ENCODE peak calls at places on chromosomes 2 and 18, in five cellular contexts. B is GM23248, F is body of pancreas, J is fibroblast of lung, C is BJ. G is an unnamed sample. For H3K36me3, the result is how much of the 10 kb centered on the place peaks cover.

GRCh38 chr2:125730921-125731320 is 925.0 kb upstream of the GYPC start:
- DNase-seq in J (no peak), B (no peak), C (no peak), F (no peak), G (no peak)

GRCh38 chr2:42300527-42300926 is 60.5 kb downstream of the COX7A2L start:
- DNase-seq in F (no peak), C (no peak), B (no peak), J (no peak), G (no peak)

GRCh38 chr2:183950673-183951072 is 647.7 kb upstream of the ZNF804A start:
- DNase-seq in J (peak), C (no peak), B (no peak), F (no peak), G (no peak)

GRCh38 chr2:127175821-127176354 is 44.2 kb downstream of the CYP27C1 start:
- DNase-seq in C (peak), B (peak), F (no peak), J (peak), G (no peak)

GRCh38 chr2:23491622-23492336 is 106.8 kb downstream of the KLHL29 start:
- DNase-seq in J (no peak), F (no peak), C (no peak), B (no peak), G (no peak)

GRCh38 chr18:57052759-57053158 is 94.1 kb upstream of the BOD1L2 start:
- DNase-seq in C (no peak), F (no peak), B (no peak), J (no peak), G (no peak)

GRCh38 chr2:127416486-127417001 is 1.7 kb upstream of the PROC start:
- DNase-seq in C (no peak), F (no peak), B (no peak), J (no peak), G (peak)

GRCh38 chr2:177669201-177669600 is 276.6 kb downstream of the AGPS start:
- DNase-seq in F (no peak), B (no peak), C (no peak), J (no peak), G (no peak)

GRCh38 chr2:85942346-85942957 is 53.7 kb upstream of the ST3GAL5 start:
- DNase-seq in J (no peak), B (no peak), F (no peak), C (no peak), G (no peak)

GRCh38 chr18:62324917-62325805 is at the start of gene TNFRSF11A:
- DNase-seq in F (peak), B (peak), C (no peak), J (no peak), G (peak)

GRCh38 chr18:48932822-48933510 is 17.8 kb downstream of the SMAD7 start:
- DNase-seq in J (no peak), B (peak), C (no peak), F (no peak), G (no peak)

GRCh38 chr2:70083344-70084156 is 3.7 kb upstream of the PCBP1 start:
- DNase-seq in B (peak), C (no peak), F (no peak), J (no peak), G (peak)

GRCh38 chr2:179251865-179252264 is 12.8 kb downstream of the SESTD1 start:
- DNase-seq in C (no peak), J (no peak), F (no peak), B (peak), G (no peak)

GRCh38 chr2:12155308-12156061 is 409.1 kb downstream of the LPIN1 start:
- DNase-seq in B (peak), C (peak), F (no peak), J (peak), G (peak)

GRCh38 chr2:174683392-174683759 is 80.9 kb downstream of the CHRNA1 start:
- DNase-seq in C (no peak), B (peak), J (peak), F (no peak), G (no peak)

GRCh38 chr18:24504401-24504800 is 44.0 kb downstream of the HRH4 start:
- DNase-seq in F (no peak), C (no peak), J (no peak), B (no peak), G (peak)

GRCh38 chr2:230327418-230328154 is 593 bp downstream of the SP140L start:
- DNase-seq in F (no peak), B (peak), C (no peak), J (no peak), G (no peak)

GRCh38 chr2:59276917-59277316 is 1035.8 kb upstream of the FANCL start:
- DNase-seq in J (no peak), B (no peak), F (no peak), C (no peak), G (no peak)

GRCh38 chr2:205066081-205066480 is 520.8 kb downstream of the PARD3B start:
- DNase-seq in B (no peak), J (no peak), F (no peak), C (no peak), G (no peak)

GRCh38 chr18:67217551-67218166 is 298.9 kb downstream of the DSEL start:
- DNase-seq in F (peak), B (peak), J (peak), C (peak), G (peak)

GRCh38 chr2:27247893-27248292 is 15.0 kb downstream of the SLC30A3 start:
- DNase-seq in J (no peak), B (no peak), F (no peak), C (no peak), G (no peak)

GRCh38 chr2:235449568-235449967 is 44.3 kb upstream of the AGAP1 start:
- DNase-seq in C (no peak), F (no peak), B (no peak), J (no peak), G (no peak)

GRCh38 chr2:10847008-10847407 is 34.4 kb upstream of the PDIA6 start:
- DNase-seq in J (no peak), B (no peak), F (no peak), C (no peak), G (no peak)

GRCh38 chr18:8706545-8706980 is 1.2 kb downstream of the MTCL1 start:
- DNase-seq in C (no peak), B (peak), J (no peak), F (no peak), G (no peak)

GRCh38 chr2:33529771-33530481 is 53.5 kb downstream of the RASGRP3 start:
- DNase-seq in C (peak), B (peak), F (no peak), J (peak), G (peak)

GRCh38 chr2:157192445-157193423 is 64.8 kb upstream of the GALNT5 start:
- DNase-seq in C (no peak), F (no peak), J (no peak), B (no peak), G (no peak)

GRCh38 chr18:79518683-79519128 is 123.0 kb downstream of the NFATC1 start:
- DNase-seq in J (no peak), F (peak), C (no peak), B (no peak), G (no peak)

GRCh38 chr2:241204490-241204889 is 16.0 kb downstream of the ANO7 start:
- DNase-seq in J (no peak), F (no peak), C (no peak), B (no peak), G (no peak)

GRCh38 chr2:85169581-85169980 is 36.4 kb downstream of the TCF7L1 start:
- DNase-seq in B (no peak), F (no peak), J (no peak), C (no peak), G (no peak)

GRCh38 chr2:26770986-26771586 is 7.0 kb downstream of the SLC35F6 start:
- DNase-seq in C (peak), J (peak), B (peak), F (peak), G (peak)

GRCh38 chr2:109342890-109343289 is 213.9 kb downstream of the SH3RF3 start:
- DNase-seq in C (no peak), B (no peak), J (no peak), F (no peak), G (no peak)

GRCh38 chr18:45997689-45998088 is 30.6 kb upstream of the EPG5 start:
- DNase-seq in F (no peak), J (no peak), B (no peak), C (no peak), G (no peak)

GRCh38 chr2:54149623-54150501 is 34.4 kb downstream of the ACYP2 start:
- DNase-seq in B (peak), C (no peak), J (peak), F (no peak), G (peak)

GRCh38 chr18:61639886-61640285 is 252.9 kb downstream of the RNF152 start:
- DNase-seq in C (no peak), J (peak), B (no peak), F (no peak), G (no peak)

GRCh38 chr2:208671312-208671711 is 264.7 kb downstream of the PTH2R start:
- DNase-seq in C (no peak), J (no peak), F (no peak), B (no peak), G (no peak)

DNA sequence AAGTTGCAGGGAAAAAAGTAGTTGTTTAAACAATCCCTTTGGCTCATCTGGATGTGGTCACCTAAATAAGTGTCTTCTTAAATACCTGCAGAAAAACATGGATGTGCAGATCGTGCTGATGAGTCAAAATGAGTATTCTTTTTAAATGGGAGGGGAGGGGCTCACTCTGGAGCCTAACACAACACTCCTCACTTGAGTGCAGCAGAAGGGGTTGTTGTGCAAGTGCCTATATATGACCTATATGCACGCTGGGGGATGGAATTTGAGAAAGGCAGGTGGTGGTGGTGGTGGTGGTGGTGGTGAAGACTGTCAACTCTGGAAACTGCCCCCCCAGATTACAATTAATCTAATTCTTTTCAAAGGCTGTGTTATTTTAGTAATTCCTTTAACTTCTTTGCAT is 77.9 kb upstream of the FAM124B start:
- DNase-seq in B (no peak), J (no peak), C (no peak), F (no peak), G (no peak)
- H3K36me3 ChIP-seq in B (half or more), J (under half), C (under half), F (under half), G (under half)

GRCh38 chr18:2923464-2923863 is 76.7 kb downstream of the EMILIN2 start:
- DNase-seq in B (no peak), J (no peak), F (no peak), C (no peak), G (no peak)

GRCh38 chr18:2927745-2928144 is 80.9 kb downstream of the EMILIN2 start:
- DNase-seq in B (no peak), J (no peak), C (no peak), F (no peak), G (no peak)

GRCh38 chr18:2924920-2925319 is 78.1 kb downstream of the EMILIN2 start:
- DNase-seq in F (peak), J (no peak), C (no peak), B (no peak), G (no peak)

GRCh38 chr18:2921778-2922177 is 75.0 kb downstream of the EMILIN2 start:
- DNase-seq in B (no peak), F (no peak), C (no peak), J (no peak), G (no peak)

GRCh38 chr18:2926528-2926927 is 79.7 kb downstream of the EMILIN2 start:
- DNase-seq in F (no peak), B (no peak), C (no peak), J (no peak), G (no peak)
- H3K36me3 ChIP-seq in F (under half), B (under half), C (under half), J (under half), G (under half)

GRCh38 chr2:240130393-240131195 is 5.5 kb downstream of the COPS9 start:
- DNase-seq in B (no peak), F (no peak), C (no peak), J (no peak), G (no peak)

GRCh38 chr2:240129731-240130392 is 6.2 kb downstream of the COPS9 start:
- DNase-seq in B (no peak), F (no peak), J (no peak), C (no peak), G (no peak)

GRCh38 chr2:240128608-240129144 is 7.4 kb downstream of the COPS9 start:
- DNase-seq in C (no peak), F (no peak), J (no peak), B (no peak), G (no peak)

GRCh38 chr2:240127911-240128607 is 8.0 kb downstream of the COPS9 start:
- DNase-seq in B (no peak), F (no peak), J (no peak), C (no peak), G (no peak)

DNA sequence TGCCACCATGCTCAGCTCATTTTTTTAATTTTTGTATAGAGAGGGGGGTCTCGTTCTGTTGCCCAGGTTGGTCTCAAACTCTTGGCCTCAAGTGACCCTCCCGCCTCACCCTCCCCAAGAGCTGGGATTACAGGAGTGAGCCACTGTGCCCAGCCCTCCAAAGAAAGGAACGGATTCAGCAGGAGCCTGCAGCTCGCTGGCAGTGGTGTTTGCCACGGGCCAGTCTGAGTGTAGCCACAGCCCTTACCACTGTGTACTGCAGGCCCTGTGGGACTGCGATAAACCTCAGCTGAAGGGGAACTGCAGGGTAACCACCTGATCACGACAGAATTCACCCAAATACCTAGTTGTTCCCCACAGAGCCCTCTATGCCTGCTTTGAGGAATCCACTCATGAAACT is 6.8 kb downstream of the COPS9 start:
- DNase-seq in C (no peak), F (no peak), J (no peak), B (no peak), G (no peak)
- H3K36me3 ChIP-seq in C (under half), F (under half), J (under half), B (under half), G (under half)

GRCh38 chr2:15624903-15625302 is 33.2 kb downstream of the DDX1 start:
- DNase-seq in F (no peak), B (no peak), C (no peak), J (no peak), G (no peak)
- H3K36me3 ChIP-seq in F (under half), B (half or more), C (under half), J (under half), G (under half)

GRCh38 chr2:151280276-151280675 is 9.2 kb downstream of the NMI start:
- DNase-seq in C (no peak), J (peak), B (peak), F (no peak), G (no peak)
- H3K36me3 ChIP-seq in C (under half), J (under half), B (under half), F (under half), G (under half)

DNA sequence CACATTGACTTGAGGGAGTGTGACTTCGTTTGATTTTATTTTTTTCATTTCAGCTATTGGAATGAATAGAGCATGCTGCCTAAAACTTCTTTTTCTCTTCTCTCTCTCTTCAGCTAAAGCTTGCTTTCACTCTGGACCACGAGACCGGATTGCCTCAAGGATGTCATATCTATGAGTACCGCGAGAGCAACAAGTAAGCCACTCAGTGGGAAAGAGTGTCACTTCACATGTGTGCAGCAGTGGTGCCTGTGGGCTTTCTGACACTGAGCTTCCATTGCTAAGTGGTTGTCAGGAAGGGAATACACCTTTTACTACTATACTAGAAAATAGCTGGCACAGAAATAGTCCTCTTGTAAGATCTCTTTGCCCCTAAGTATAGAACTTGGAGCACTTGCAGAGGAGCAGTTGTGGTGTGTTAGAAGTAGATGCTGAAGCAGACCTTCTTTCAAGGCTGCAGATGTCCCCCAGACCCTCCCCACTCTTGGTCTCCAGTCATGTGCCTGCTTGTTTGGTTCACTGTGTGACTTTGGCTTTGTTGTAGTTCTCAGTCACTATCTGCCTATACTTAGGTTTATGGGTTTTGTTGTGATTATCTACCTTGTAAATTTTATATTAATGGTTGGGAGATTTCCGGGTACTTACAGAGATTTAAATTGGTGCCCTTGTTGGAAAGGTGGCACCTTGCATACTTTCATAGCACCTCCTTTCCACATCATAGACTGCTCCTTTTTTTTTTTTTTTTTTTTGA is 78.5 kb upstream of the ALPP start:
- DNase-seq in F (no peak), J (no peak), B (no peak), C (no peak), G (no peak)
- H3K36me3 ChIP-seq in F (under half), J (under half), B (under half), C (under half), G (under half)

GRCh38 chr2:74367789-74368188 is 12.3 kb downstream of the DCTN1 start:
- DNase-seq in J (no peak), C (no peak), B (no peak), F (no peak), G (no peak)
- H3K36me3 ChIP-seq in J (under half), C (half or more), B (under half), F (under half), G (under half)

G was measured in mammary epithelial cell.